ENCODE peak calls at places on chromosomes 4 and X, in five cellular contexts. One of them, this sample, is unnamed.
A peak's percentile ranks its signal among the peaks of the same experiment; 100 is the strongest.

GRCh38 chr4:71870456-71870855 is 86.6 kb upstream of the GC start:
- DNase-seq in SK-N-SH: no peak
- DNase-seq in tibial nerve: no peak
- DNase-seq in heart right ventricle: no peak
- DNase-seq in A673: no peak
- DNase-seq in this sample: no peak

GRCh38 chr4:62344915-62345314 is 1144.8 kb downstream of the ADGRL3 start:
- DNase-seq in tibial nerve: no peak
- DNase-seq in SK-N-SH: no peak
- DNase-seq in A673: no peak
- DNase-seq in heart right ventricle: no peak
- DNase-seq in this sample: no peak

GRCh38 chrX:72716766-72717165 is 2.7 kb upstream of the PHKA1 start:
- DNase-seq in heart right ventricle: no peak
- DNase-seq in SK-N-SH: no peak
- DNase-seq in tibial nerve: no peak
- DNase-seq in A673: no peak
- DNase-seq in this sample: no peak

GRCh38 chr4:128349921-128350320 is 62.3 kb upstream of the PGRMC2 start:
- DNase-seq in heart right ventricle: no peak
- DNase-seq in SK-N-SH: no peak
- DNase-seq in A673: no peak
- DNase-seq in tibial nerve: no peak
- DNase-seq in this sample: no peak

GRCh38 chr4:88054229-88054628 is 46.8 kb downstream of the PKD2 start:
- DNase-seq in A673: no peak
- DNase-seq in heart right ventricle: no peak
- DNase-seq in tibial nerve: no peak
- DNase-seq in SK-N-SH: no peak
- DNase-seq in this sample: no peak

GRCh38 chr4:79852305-79852730 is 220.7 kb downstream of the ANTXR2 start:
- DNase-seq in heart right ventricle: no peak
- DNase-seq in A673: peak; percentile 18
- DNase-seq in SK-N-SH: no peak
- DNase-seq in tibial nerve: no peak
- DNase-seq in this sample: no peak

GRCh38 chr4:146245899-146246298 is 31.6 kb downstream of the REELD1 start:
- DNase-seq in tibial nerve: no peak
- DNase-seq in heart right ventricle: no peak
- DNase-seq in SK-N-SH: no peak
- DNase-seq in A673: no peak
- DNase-seq in this sample: no peak

GRCh38 chr4:143352052-143352451 is 15.4 kb downstream of the GAB1 start:
- DNase-seq in tibial nerve: no peak
- DNase-seq in SK-N-SH: peak; percentile 63
- DNase-seq in heart right ventricle: no peak
- DNase-seq in A673: no peak
- DNase-seq in this sample: no peak

GRCh38 chr4:138235419-138235952 is 6.7 kb downstream of the SLC7A11 start:
- DNase-seq in tibial nerve: no peak
- DNase-seq in SK-N-SH: peak; percentile 8
- DNase-seq in A673: peak; percentile 93
- DNase-seq in heart right ventricle: no peak
- DNase-seq in this sample: no peak

GRCh38 chr4:121998024-121998423 is 46.2 kb upstream of the TRPC3 start:
- DNase-seq in heart right ventricle: peak; percentile 4
- DNase-seq in A673: peak; percentile 48
- DNase-seq in tibial nerve: no peak
- DNase-seq in SK-N-SH: no peak
- DNase-seq in this sample: no peak

GRCh38 chrX:75301060-75301459 is 27.2 kb downstream of the UPRT start:
- DNase-seq in heart right ventricle: no peak
- DNase-seq in SK-N-SH: no peak
- DNase-seq in tibial nerve: no peak
- DNase-seq in A673: no peak
- DNase-seq in this sample: no peak

GRCh38 chr4:184851200-184851541 is 25.4 kb upstream of the ACSL1 start:
- DNase-seq in tibial nerve: no peak
- DNase-seq in SK-N-SH: no peak
- DNase-seq in A673: peak; percentile 53
- DNase-seq in heart right ventricle: peak; percentile 9
- DNase-seq in this sample: no peak

GRCh38 chr4:67549123-67549522 is 3.8 kb upstream of the CENPC start:
- DNase-seq in tibial nerve: no peak
- DNase-seq in SK-N-SH: peak; percentile 21
- DNase-seq in A673: peak; percentile 12
- DNase-seq in heart right ventricle: no peak
- DNase-seq in this sample: no peak
- TF ChIP-seq CTCF in tibial nerve: no peak
- TF ChIP-seq CTCF in SK-N-SH: peak; percentile 58
- TF ChIP-seq CTCF in A673: peak; percentile 47
- TF ChIP-seq CTCF in heart right ventricle: peak; percentile 20
- TF ChIP-seq CTCF in this sample: no peak

DNA sequence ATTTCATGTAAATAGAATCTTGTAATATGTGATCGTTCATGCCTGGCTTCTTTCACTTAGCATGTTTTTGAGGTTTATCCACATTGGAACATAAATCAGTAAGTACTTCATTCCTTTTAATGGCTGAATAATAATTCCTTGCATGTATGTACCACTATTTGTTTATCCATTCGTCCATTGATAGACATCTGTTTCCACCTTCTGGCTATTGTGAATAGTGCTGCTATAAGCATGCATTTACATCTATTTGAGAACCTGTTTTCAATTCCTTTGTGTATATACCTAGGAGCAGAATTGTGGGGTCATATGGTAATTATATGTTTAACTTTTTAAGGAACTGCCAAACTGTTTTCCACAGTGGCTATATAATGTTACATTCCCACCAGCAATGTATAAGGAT is 356.7 kb upstream of the DIPK2B start:
- DNase-seq in tibial nerve: no peak
- DNase-seq in A673: no peak
- DNase-seq in heart right ventricle: no peak
- DNase-seq in SK-N-SH: no peak
- DNase-seq in this sample: no peak
- TF ChIP-seq CTCF in tibial nerve: no peak
- TF ChIP-seq CTCF in A673: peak; percentile 18
- TF ChIP-seq CTCF in heart right ventricle: no peak
- TF ChIP-seq CTCF in SK-N-SH: peak; percentile 25
- TF ChIP-seq CTCF in this sample: no peak

DNA sequence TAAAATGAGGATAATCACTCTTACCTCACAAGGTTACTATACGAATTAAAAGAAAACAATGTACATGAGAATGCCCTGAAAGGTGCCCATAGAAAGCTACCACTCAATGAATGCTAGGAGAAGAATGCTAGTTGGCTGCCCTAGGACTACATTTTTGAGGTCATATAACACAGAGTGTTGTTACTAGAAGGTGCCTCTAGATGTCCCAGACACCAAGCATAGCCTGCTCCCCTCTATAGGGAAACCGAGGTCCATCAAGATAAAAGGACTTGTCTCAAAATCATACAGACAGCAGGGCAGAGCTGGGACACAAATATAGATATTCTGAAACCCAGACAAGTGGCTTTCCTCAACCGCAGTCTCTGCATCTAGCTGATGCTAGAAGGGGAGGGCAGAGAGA is 147.0 kb upstream of the ARHGEF9 start:
- DNase-seq in A673: no peak
- DNase-seq in heart right ventricle: no peak
- DNase-seq in SK-N-SH: no peak
- DNase-seq in tibial nerve: no peak
- DNase-seq in this sample: no peak
- TF ChIP-seq CTCF in A673: no peak
- TF ChIP-seq CTCF in heart right ventricle: no peak
- TF ChIP-seq CTCF in SK-N-SH: no peak
- TF ChIP-seq CTCF in tibial nerve: no peak
- TF ChIP-seq CTCF in this sample: no peak

GRCh38 chr4:163681208-163681821 is 186.8 kb downstream of the TMA16 start:
- DNase-seq in SK-N-SH: peak; percentile 48
- DNase-seq in heart right ventricle: peak; percentile 7
- DNase-seq in A673: peak; percentile 70
- DNase-seq in tibial nerve: peak; percentile 43
- DNase-seq in this sample: no peak
- TF ChIP-seq CTCF in SK-N-SH: peak; percentile 69
- TF ChIP-seq CTCF in heart right ventricle: peak; percentile 57
- TF ChIP-seq CTCF in A673: peak; percentile 69
- TF ChIP-seq CTCF in tibial nerve: peak; percentile 22
- TF ChIP-seq CTCF in this sample: no peak

DNA sequence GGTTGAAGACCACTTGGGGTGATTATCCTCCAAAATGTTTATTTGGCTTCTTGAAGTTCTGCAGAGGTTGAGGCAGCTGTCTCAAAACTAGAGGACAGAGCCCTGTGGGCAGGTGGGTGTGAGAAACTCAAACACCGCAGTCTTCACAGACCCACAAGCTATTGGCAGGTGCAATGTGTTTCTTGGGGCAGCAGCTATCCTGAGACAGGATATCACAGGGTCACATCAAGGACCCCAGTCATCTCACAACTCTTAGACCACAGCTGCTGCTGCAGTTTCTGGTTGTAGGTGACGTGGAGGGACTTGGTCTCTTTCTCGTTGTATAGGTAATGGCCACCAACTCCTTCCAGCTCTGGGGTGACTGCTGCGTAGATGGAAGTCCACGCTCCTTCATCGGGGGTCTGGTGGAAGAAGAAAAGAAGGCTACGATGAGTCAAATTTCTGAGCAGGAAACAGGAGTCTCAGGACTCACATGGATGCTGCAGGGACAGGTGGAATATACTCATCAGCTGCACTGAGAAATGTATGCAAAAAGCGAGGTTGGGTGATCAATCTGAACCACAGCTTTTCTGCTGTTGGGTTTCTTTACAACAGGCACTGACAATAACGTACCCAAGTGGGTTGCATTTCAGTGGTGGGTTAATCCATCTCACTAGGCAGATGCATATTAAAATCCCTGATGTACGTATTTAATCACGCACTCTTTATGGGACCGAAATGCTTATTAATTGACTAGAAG is 279.8 kb downstream of the DHRSX start:
- DNase-seq in tibial nerve: no peak
- DNase-seq in A673: no peak
- DNase-seq in heart right ventricle: no peak
- DNase-seq in SK-N-SH: no peak
- DNase-seq in this sample: no peak
- TF ChIP-seq CTCF in tibial nerve: no peak
- TF ChIP-seq CTCF in A673: no peak
- TF ChIP-seq CTCF in heart right ventricle: no peak
- TF ChIP-seq CTCF in SK-N-SH: no peak
- TF ChIP-seq CTCF in this sample: no peak

DNA sequence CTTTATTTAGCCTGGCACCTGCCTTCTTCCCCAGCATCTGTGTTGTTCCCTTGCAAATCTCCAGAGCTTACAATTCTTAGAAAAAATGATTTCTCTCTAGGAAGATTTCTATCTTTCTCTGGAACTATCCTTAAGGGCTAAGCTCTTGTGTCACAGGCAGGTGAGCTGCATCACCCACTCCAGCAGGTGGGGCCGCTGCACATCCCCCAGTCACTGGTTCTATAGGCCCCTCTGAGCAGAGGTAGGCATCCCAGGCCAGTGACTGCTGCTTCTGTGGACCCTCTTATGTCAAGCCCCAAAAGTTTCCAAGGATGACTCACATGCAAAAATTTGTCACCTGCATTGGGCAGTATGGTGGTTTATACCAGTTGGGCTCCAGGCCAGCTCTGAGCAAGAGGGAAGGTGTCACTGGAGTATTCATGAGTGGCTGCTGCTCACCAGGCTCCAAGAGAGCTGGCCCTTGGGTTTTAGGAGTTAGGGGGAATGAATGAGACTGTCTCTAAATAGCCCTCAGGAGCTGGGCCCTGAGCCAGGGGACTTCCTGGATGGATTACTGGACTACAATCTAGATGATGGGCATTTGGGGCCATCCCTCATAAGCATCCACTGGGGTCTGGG is 208.1 kb upstream of the EOLA2 start:
- DNase-seq in SK-N-SH: no peak
- DNase-seq in A673: no peak
- DNase-seq in heart right ventricle: no peak
- DNase-seq in tibial nerve: no peak
- DNase-seq in this sample: no peak
- TF ChIP-seq CTCF in SK-N-SH: no peak
- TF ChIP-seq CTCF in A673: no peak
- TF ChIP-seq CTCF in heart right ventricle: no peak
- TF ChIP-seq CTCF in tibial nerve: no peak
- TF ChIP-seq CTCF in this sample: no peak

GRCh38 chrX:134911348-134911747 is 79.4 kb upstream of the SMIM10 start:
- DNase-seq in A673: no peak
- DNase-seq in heart right ventricle: no peak
- DNase-seq in tibial nerve: no peak
- DNase-seq in SK-N-SH: no peak
- DNase-seq in this sample: no peak

GRCh38 chrX:134907302-134907701 is 83.5 kb upstream of the SMIM10 start:
- DNase-seq in heart right ventricle: no peak
- DNase-seq in A673: no peak
- DNase-seq in SK-N-SH: no peak
- DNase-seq in tibial nerve: no peak
- DNase-seq in this sample: no peak

GRCh38 chrX:134909258-134909657 is 81.5 kb upstream of the SMIM10 start:
- DNase-seq in A673: no peak
- DNase-seq in heart right ventricle: no peak
- DNase-seq in SK-N-SH: no peak
- DNase-seq in tibial nerve: no peak
- DNase-seq in this sample: no peak

GRCh38 chrX:134908235-134908834 is 82.5 kb upstream of the SMIM10 start:
- DNase-seq in tibial nerve: no peak
- DNase-seq in SK-N-SH: peak; percentile 51
- DNase-seq in A673: peak; percentile 42
- DNase-seq in heart right ventricle: no peak
- DNase-seq in this sample: no peak
- TF ChIP-seq CTCF in tibial nerve: no peak
- TF ChIP-seq CTCF in SK-N-SH: peak; percentile 66
- TF ChIP-seq CTCF in A673: peak; percentile 40
- TF ChIP-seq CTCF in heart right ventricle: no peak
- TF ChIP-seq CTCF in this sample: no peak

GRCh38 chr4:112069110-112069509 is 76.1 kb upstream of the FAM241A start:
- DNase-seq in SK-N-SH: no peak
- DNase-seq in tibial nerve: no peak
- DNase-seq in A673: no peak
- DNase-seq in heart right ventricle: no peak
- DNase-seq in this sample: no peak
- TF ChIP-seq CTCF in SK-N-SH: no peak
- TF ChIP-seq CTCF in tibial nerve: no peak
- TF ChIP-seq CTCF in A673: no peak
- TF ChIP-seq CTCF in heart right ventricle: no peak
- TF ChIP-seq CTCF in this sample: no peak